ENCODE peak calls at places on chromosomes 11 and 22, in seven cellular contexts. One of them, this sample, is unnamed.

GRCh38 chr11:92380882-92381281 is 156.3 kb downstream of the FAT3 start:
- DNase-seq in tibial nerve: no peak
- DNase-seq in foreskin keratinocyte: peak; percentile 72
- DNase-seq in left ventricle myocardium inferior: no peak
- DNase-seq in sigmoid colon: no peak
- DNase-seq in Caco-2: no peak
- DNase-seq in AG09309: no peak
- DNase-seq in this sample: peak; percentile 34

GRCh38 chr22:30562391-30562790 is 12.1 kb downstream of the GAL3ST1 start:
- DNase-seq in tibial nerve: no peak
- DNase-seq in foreskin keratinocyte: peak; percentile 15
- DNase-seq in left ventricle myocardium inferior: no peak
- DNase-seq in sigmoid colon: no peak
- DNase-seq in Caco-2: no peak
- DNase-seq in AG09309: no peak
- DNase-seq in this sample: peak; percentile 45

GRCh38 chr22:34851918-34852662 is 213.9 kb upstream of the ISX start:
- DNase-seq in tibial nerve: no peak
- DNase-seq in foreskin keratinocyte: no peak
- DNase-seq in left ventricle myocardium inferior: no peak
- DNase-seq in sigmoid colon: no peak
- DNase-seq in Caco-2: no peak
- DNase-seq in AG09309: no peak
- DNase-seq in this sample: no peak

GRCh38 chr22:17703811-17704210 is 65.3 kb downstream of the BCL2L13 start:
- DNase-seq in tibial nerve: no peak
- DNase-seq in foreskin keratinocyte: no peak
- DNase-seq in left ventricle myocardium inferior: no peak
- DNase-seq in sigmoid colon: no peak
- DNase-seq in Caco-2: no peak
- DNase-seq in AG09309: no peak
- DNase-seq in this sample: no peak

GRCh38 chr11:96228911-96229310 is 114.1 kb downstream of the MAML2 start:
- DNase-seq in tibial nerve: no peak
- DNase-seq in foreskin keratinocyte: no peak
- DNase-seq in left ventricle myocardium inferior: no peak
- DNase-seq in sigmoid colon: no peak
- DNase-seq in Caco-2: no peak
- DNase-seq in AG09309: no peak
- DNase-seq in this sample: no peak

GRCh38 chr11:126284829-126285228 is 1.9 kb downstream of the TIRAP start:
- DNase-seq in tibial nerve: peak; percentile 54
- DNase-seq in foreskin keratinocyte: peak; percentile 82
- DNase-seq in left ventricle myocardium inferior: no peak
- DNase-seq in sigmoid colon: peak; percentile 78
- DNase-seq in Caco-2: no peak
- DNase-seq in AG09309: peak; percentile 70
- DNase-seq in this sample: peak; percentile 99

GRCh38 chr22:17906978-17907730 is 117.2 kb downstream of the MICAL3 start:
- DNase-seq in tibial nerve: no peak
- DNase-seq in foreskin keratinocyte: no peak
- DNase-seq in left ventricle myocardium inferior: no peak
- DNase-seq in sigmoid colon: no peak
- DNase-seq in Caco-2: no peak
- DNase-seq in AG09309: no peak
- DNase-seq in this sample: no peak

GRCh38 chr11:131136476-131136875 is 220.2 kb upstream of the SNX19 start:
- DNase-seq in tibial nerve: no peak
- DNase-seq in foreskin keratinocyte: peak; percentile 22
- DNase-seq in left ventricle myocardium inferior: no peak
- DNase-seq in sigmoid colon: no peak
- DNase-seq in Caco-2: no peak
- DNase-seq in AG09309: no peak
- DNase-seq in this sample: peak; percentile 19

GRCh38 chr22:23801238-23801821 is 14.6 kb downstream of the SMARCB1 start:
- DNase-seq in tibial nerve: no peak
- DNase-seq in foreskin keratinocyte: no peak
- DNase-seq in left ventricle myocardium inferior: no peak
- DNase-seq in sigmoid colon: no peak
- DNase-seq in Caco-2: no peak
- DNase-seq in AG09309: no peak
- DNase-seq in this sample: no peak

GRCh38 chr22:23119492-23120414 is 22.0 kb downstream of the RSPH14 start:
- DNase-seq in tibial nerve: no peak
- DNase-seq in foreskin keratinocyte: no peak
- DNase-seq in left ventricle myocardium inferior: no peak
- DNase-seq in sigmoid colon: no peak
- DNase-seq in Caco-2: no peak
- DNase-seq in AG09309: no peak
- DNase-seq in this sample: no peak

GRCh38 chr11:86128914-86129313 is 60.0 kb upstream of the PICALM start:
- DNase-seq in tibial nerve: no peak
- DNase-seq in foreskin keratinocyte: no peak
- DNase-seq in left ventricle myocardium inferior: no peak
- DNase-seq in sigmoid colon: no peak
- DNase-seq in Caco-2: no peak
- DNase-seq in AG09309: no peak
- DNase-seq in this sample: no peak

GRCh38 chr11:134069426-134069921 is 602 bp downstream of the JAM3 start:
- DNase-seq in tibial nerve: no peak
- DNase-seq in foreskin keratinocyte: no peak
- DNase-seq in left ventricle myocardium inferior: no peak
- DNase-seq in sigmoid colon: no peak
- DNase-seq in Caco-2: no peak
- DNase-seq in AG09309: no peak
- DNase-seq in this sample: no peak

GRCh38 chr11:121555172-121555571 is 102.4 kb upstream of the SORL1-AS1 start:
- DNase-seq in tibial nerve: no peak
- DNase-seq in foreskin keratinocyte: no peak
- DNase-seq in left ventricle myocardium inferior: no peak
- DNase-seq in sigmoid colon: no peak
- DNase-seq in Caco-2: no peak
- DNase-seq in AG09309: no peak
- DNase-seq in this sample: no peak

GRCh38 chr22:19619144-19620009 is 94.9 kb upstream of the SEPTIN5 start:
- DNase-seq in tibial nerve: no peak
- DNase-seq in foreskin keratinocyte: no peak
- DNase-seq in left ventricle myocardium inferior: no peak
- DNase-seq in sigmoid colon: no peak
- DNase-seq in Caco-2: no peak
- DNase-seq in AG09309: no peak
- DNase-seq in this sample: no peak

GRCh38 chr11:4385978-4386740 is 7.3 kb downstream of the TRIM21 start:
- DNase-seq in tibial nerve: no peak
- DNase-seq in foreskin keratinocyte: no peak
- DNase-seq in left ventricle myocardium inferior: no peak
- DNase-seq in sigmoid colon: no peak
- DNase-seq in Caco-2: no peak
- DNase-seq in AG09309: no peak
- DNase-seq in this sample: peak; percentile 63

GRCh38 chr11:48116843-48117242 is 99.8 kb upstream of the OR4B1 start:
- DNase-seq in tibial nerve: no peak
- DNase-seq in foreskin keratinocyte: no peak
- DNase-seq in left ventricle myocardium inferior: no peak
- DNase-seq in sigmoid colon: no peak
- DNase-seq in Caco-2: no peak
- DNase-seq in AG09309: no peak
- DNase-seq in this sample: no peak

GRCh38 chr11:60625262-60625661 is 74.2 kb upstream of the MS4A8 start:
- DNase-seq in tibial nerve: peak; percentile 6
- DNase-seq in foreskin keratinocyte: no peak
- DNase-seq in left ventricle myocardium inferior: no peak
- DNase-seq in sigmoid colon: no peak
- DNase-seq in Caco-2: no peak
- DNase-seq in AG09309: peak; percentile 4
- DNase-seq in this sample: peak; percentile 75

GRCh38 chr11:134359646-134360045 is 27.9 kb downstream of the GLB1L2 start:
- DNase-seq in tibial nerve: no peak
- DNase-seq in foreskin keratinocyte: no peak
- DNase-seq in left ventricle myocardium inferior: no peak
- DNase-seq in sigmoid colon: peak; percentile 43
- DNase-seq in Caco-2: no peak
- DNase-seq in AG09309: no peak
- DNase-seq in this sample: no peak

DNA sequence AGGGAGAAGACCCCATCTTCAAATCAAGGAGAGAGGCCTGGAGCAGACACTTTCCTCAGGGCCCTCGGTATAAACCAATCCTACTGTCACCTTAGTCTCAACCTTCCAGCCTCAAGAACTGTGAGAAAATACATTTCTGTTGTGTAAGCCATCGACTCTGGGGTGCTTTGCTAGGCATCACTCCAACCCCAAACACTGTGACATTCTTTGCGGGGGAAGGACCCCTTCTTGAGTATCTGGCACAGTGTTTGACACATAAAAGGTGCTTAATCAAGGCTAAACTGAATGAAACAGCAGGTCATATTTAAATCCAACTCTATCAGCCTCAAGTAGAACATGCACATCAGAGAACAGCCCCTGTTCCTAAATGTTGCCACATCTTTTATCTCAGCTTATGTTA is 558.1 kb downstream of the INSC start:
- DNase-seq in tibial nerve: no peak
- DNase-seq in foreskin keratinocyte: no peak
- DNase-seq in left ventricle myocardium inferior: no peak
- DNase-seq in sigmoid colon: no peak
- DNase-seq in Caco-2: no peak
- DNase-seq in AG09309: no peak
- DNase-seq in this sample: no peak
- TF ChIP-seq CTCF in tibial nerve: no peak
- TF ChIP-seq CTCF in foreskin keratinocyte: no peak
- TF ChIP-seq CTCF in left ventricle myocardium inferior: no peak
- TF ChIP-seq CTCF in sigmoid colon: no peak
- TF ChIP-seq CTCF in Caco-2: no peak
- TF ChIP-seq CTCF in AG09309: no peak
- TF ChIP-seq CTCF in this sample: no peak

GRCh38 chr11:125180413-125181305 is 16.1 kb downstream of the PKNOX2 start:
- DNase-seq in tibial nerve: no peak
- DNase-seq in foreskin keratinocyte: no peak
- DNase-seq in left ventricle myocardium inferior: no peak
- DNase-seq in sigmoid colon: no peak
- DNase-seq in Caco-2: no peak
- DNase-seq in AG09309: no peak
- DNase-seq in this sample: peak; percentile 16
- TF ChIP-seq CTCF in tibial nerve: no peak
- TF ChIP-seq CTCF in foreskin keratinocyte: no peak
- TF ChIP-seq CTCF in left ventricle myocardium inferior: no peak
- TF ChIP-seq CTCF in sigmoid colon: no peak
- TF ChIP-seq CTCF in Caco-2: no peak
- TF ChIP-seq CTCF in AG09309: no peak
- TF ChIP-seq CTCF in this sample: no peak

GRCh38 chr22:38259370-38259769 is 13.4 kb downstream of the TMEM184B start:
- DNase-seq in tibial nerve: no peak
- DNase-seq in foreskin keratinocyte: no peak
- DNase-seq in left ventricle myocardium inferior: no peak
- DNase-seq in sigmoid colon: no peak
- DNase-seq in Caco-2: no peak
- DNase-seq in AG09309: no peak
- DNase-seq in this sample: no peak

GRCh38 chr22:38262051-38262795 is 10.6 kb downstream of the TMEM184B start:
- DNase-seq in tibial nerve: no peak
- DNase-seq in foreskin keratinocyte: no peak
- DNase-seq in left ventricle myocardium inferior: peak; percentile 50
- DNase-seq in sigmoid colon: peak; percentile 79
- DNase-seq in Caco-2: peak; percentile 49
- DNase-seq in AG09309: no peak
- DNase-seq in this sample: peak; percentile 42

GRCh38 chr22:38258895-38259294 is 13.9 kb downstream of the TMEM184B start:
- DNase-seq in tibial nerve: no peak
- DNase-seq in foreskin keratinocyte: no peak
- DNase-seq in left ventricle myocardium inferior: peak; percentile 79
- DNase-seq in sigmoid colon: peak; percentile 84
- DNase-seq in Caco-2: no peak
- DNase-seq in AG09309: no peak
- DNase-seq in this sample: no peak

GRCh38 chr22:38261478-38261803 is 11.4 kb downstream of the TMEM184B start:
- DNase-seq in tibial nerve: no peak
- DNase-seq in foreskin keratinocyte: no peak
- DNase-seq in left ventricle myocardium inferior: no peak
- DNase-seq in sigmoid colon: no peak
- DNase-seq in Caco-2: no peak
- DNase-seq in AG09309: no peak
- DNase-seq in this sample: no peak

GRCh38 chr22:38260760-38261477 is 11.9 kb downstream of the TMEM184B start:
- DNase-seq in tibial nerve: no peak
- DNase-seq in foreskin keratinocyte: no peak
- DNase-seq in left ventricle myocardium inferior: no peak
- DNase-seq in sigmoid colon: no peak
- DNase-seq in Caco-2: no peak
- DNase-seq in AG09309: no peak
- DNase-seq in this sample: no peak
- TF ChIP-seq CTCF in tibial nerve: no peak
- TF ChIP-seq CTCF in foreskin keratinocyte: no peak
- TF ChIP-seq CTCF in left ventricle myocardium inferior: no peak
- TF ChIP-seq CTCF in sigmoid colon: no peak
- TF ChIP-seq CTCF in Caco-2: no peak
- TF ChIP-seq CTCF in AG09309: peak; percentile 40
- TF ChIP-seq CTCF in this sample: no peak

GRCh38 chr11:117996058-117996457 is 9.9 kb downstream of the IL10RA start:
- DNase-seq in tibial nerve: no peak
- DNase-seq in foreskin keratinocyte: no peak
- DNase-seq in left ventricle myocardium inferior: no peak
- DNase-seq in sigmoid colon: no peak
- DNase-seq in Caco-2: no peak
- DNase-seq in AG09309: no peak
- DNase-seq in this sample: no peak
- TF ChIP-seq CTCF in tibial nerve: no peak
- TF ChIP-seq CTCF in foreskin keratinocyte: no peak
- TF ChIP-seq CTCF in left ventricle myocardium inferior: no peak
- TF ChIP-seq CTCF in sigmoid colon: no peak
- TF ChIP-seq CTCF in Caco-2: no peak
- TF ChIP-seq CTCF in AG09309: no peak
- TF ChIP-seq CTCF in this sample: no peak